ENCODE peak calls at places on chromosomes 4 and X, in ten cellular contexts. J is nephron progenitor cell, T is cardiac fibroblast, W is endothelial cell, U is astrocyte of the spinal cord, L is thoracic aorta, H is foreskin fibroblast, Y is stomach, M is fibroblast of lung, Z is Peyer's patch. R is an unnamed sample.

GRCh38 chr4:129999156-129999555 is 903.2 kb downstream of the C4orf33 start:
- DNase-seq in J (no peak), T (no peak), W (no peak), U (no peak), L (no peak), H (no peak), Y (no peak), M (no peak), Z (no peak), R (no peak)

GRCh38 chr4:177313263-177313662 is 3.6 kb downstream of the NEIL3 start:
- DNase-seq in J (no peak), T (no peak), W (no peak), U (no peak), L (no peak), H (peak; percentile 24), Y (no peak), M (peak; percentile 53), Z (no peak), R (no peak)

GRCh38 chr4:26152051-26152450 is 168.8 kb upstream of the RBPJ start:
- DNase-seq in J (no peak), T (peak; percentile 3), W (no peak), U (no peak), L (no peak), H (no peak), Y (no peak), M (no peak), Z (no peak), R (no peak)

GRCh38 chr4:4480685-4481393 is 61.0 kb downstream of the STX18 start:
- DNase-seq in J (no peak), T (peak; percentile 37), W (no peak), U (peak; percentile 56), L (no peak), H (peak; percentile 47), Y (no peak), M (peak; percentile 43), Z (no peak), R (no peak)

GRCh38 chr4:159146454-159146853 is 43.6 kb downstream of the RAPGEF2 start:
- DNase-seq in J (no peak), T (no peak), W (no peak), U (no peak), L (no peak), H (no peak), Y (no peak), M (no peak), Z (no peak), R (no peak)

GRCh38 chr4:12265554-12265953 is 836.9 kb upstream of the HS3ST1 start:
- DNase-seq in J (no peak), T (no peak), W (no peak), U (no peak), L (no peak), H (no peak), Y (no peak), M (no peak), Z (no peak), R (no peak)

GRCh38 chrX:154121961-154122360 is 22.1 kb upstream of the OPN1LW start:
- DNase-seq in J (no peak), T (no peak), W (no peak), U (no peak), L (no peak), H (no peak), Y (no peak), M (no peak), Z (no peak), R (no peak)

GRCh38 chr4:104519588-104519987 is 24.9 kb upstream of the CXXC4 start:
- DNase-seq in J (no peak), T (no peak), W (no peak), U (no peak), L (no peak), H (no peak), Y (no peak), M (no peak), Z (no peak), R (no peak)

GRCh38 chrX:18938710-18939109 is 45.2 kb downstream of the PHKA2 start:
- DNase-seq in J (no peak), T (no peak), W (no peak), U (peak; percentile 41), L (no peak), H (no peak), Y (no peak), M (peak; percentile 26), Z (no peak), R (no peak)

GRCh38 chr4:139299536-139299935 is 1.8 kb upstream of the NAA15 start:
- DNase-seq in J (no peak), T (no peak), W (no peak), U (no peak), L (no peak), H (no peak), Y (no peak), M (no peak), Z (no peak), R (no peak)

GRCh38 chr4:41160010-41160789 is 54.1 kb downstream of the APBB2 start:
- DNase-seq in J (no peak), T (peak; percentile 91), W (no peak), U (peak; percentile 90), L (no peak), H (peak; percentile 95), Y (no peak), M (peak; percentile 82), Z (no peak), R (no peak)

GRCh38 chr4:180028682-180029081 is 2214.5 kb upstream of the TENM3 start:
- DNase-seq in J (peak; percentile 67), T (no peak), W (peak; percentile 58), U (peak; percentile 26), L (no peak), H (no peak), Y (no peak), M (peak; percentile 61), Z (peak; percentile 22), R (no peak)

GRCh38 chr4:176187610-176188009 is 7.8 kb downstream of the SPATA4 start:
- DNase-seq in J (no peak), T (no peak), W (no peak), U (peak; percentile 20), L (no peak), H (no peak), Y (no peak), M (no peak), Z (no peak), R (no peak)

GRCh38 chrX:78103001-78103634 is 930 bp upstream of the PGK1 start:
- DNase-seq in J (no peak), T (no peak), W (no peak), U (no peak), L (no peak), H (no peak), Y (no peak), M (no peak), Z (no peak), R (no peak)

GRCh38 chr4:76545161-76545884 is 110.3 kb downstream of the SHROOM3 start:
- DNase-seq in J (peak; percentile 32), T (no peak), W (no peak), U (peak; percentile 73), L (no peak), H (no peak), Y (no peak), M (no peak), Z (no peak), R (no peak)

GRCh38 chr4:91914176-91914804 is 389.5 kb upstream of the GRID2 start:
- DNase-seq in J (no peak), T (no peak), W (no peak), U (no peak), L (no peak), H (no peak), Y (no peak), M (no peak), Z (no peak), R (no peak)

DNA sequence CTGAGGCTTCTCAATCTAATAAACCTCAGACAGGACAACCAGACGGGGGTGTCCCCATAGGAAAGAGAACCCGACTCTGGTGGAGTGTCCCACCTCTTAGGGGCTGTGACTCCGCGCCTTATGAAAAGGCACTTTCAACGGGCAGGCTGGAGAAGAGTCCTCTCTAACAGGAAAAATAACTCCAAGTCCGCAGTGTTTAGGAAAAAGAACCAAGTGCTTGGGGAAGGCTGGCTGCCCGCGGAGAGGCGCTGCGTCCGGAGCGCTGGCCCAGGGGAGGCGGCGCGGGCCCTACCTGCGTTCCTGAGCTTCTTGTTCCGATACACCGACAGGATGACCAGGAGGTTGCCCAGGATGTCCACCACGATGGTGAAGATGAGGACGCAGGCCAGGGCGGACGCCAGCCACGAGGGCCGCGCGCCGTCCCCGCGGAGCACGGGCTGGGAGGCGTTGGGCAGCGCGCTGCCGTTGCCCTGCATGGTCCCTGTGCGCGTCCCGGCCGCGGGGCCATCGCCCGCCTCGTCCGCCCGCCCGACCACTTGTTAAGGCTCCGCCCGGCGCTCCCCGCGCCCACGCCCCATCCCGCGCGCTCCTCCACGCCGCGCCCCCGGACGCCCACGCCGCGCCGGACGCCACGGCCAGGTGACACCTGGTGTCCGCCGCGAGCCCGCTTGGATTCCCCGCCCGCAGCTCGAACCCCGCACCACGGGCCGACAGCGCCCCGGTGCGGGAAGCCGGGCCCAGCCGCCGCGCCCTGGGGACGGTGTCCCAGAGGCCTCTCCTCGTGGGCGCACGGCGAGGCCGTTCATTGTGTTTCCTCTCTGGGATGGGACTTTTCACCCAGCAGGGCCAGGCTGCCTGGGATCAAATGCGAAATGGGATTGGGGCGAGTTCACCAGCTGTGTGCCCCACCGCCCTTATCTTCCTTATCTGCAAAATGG is at the start of gene MTNR1A:
- DNase-seq in J (peak; percentile 70), T (no peak), W (peak; percentile 34), U (peak; percentile 25), L (no peak), H (no peak), Y (no peak), M (peak; percentile 14), Z (no peak), R (no peak)
- TF ChIP-seq CTCF in J (peak; percentile 16), T (no peak), W (peak; percentile 28), U (peak; percentile 19), L (no peak), H (no peak), Y (no peak), M (no peak), Z (no peak), R (no peak)

GRCh38 chr4:62835579-62835978 is 1573.7 kb downstream of the TECRL start:
- DNase-seq in J (no peak), T (no peak), W (no peak), U (no peak), L (no peak), H (no peak), Y (no peak), M (no peak), Z (no peak), R (no peak)
- TF ChIP-seq CTCF in J (no peak), T (no peak), W (no peak), U (no peak), L (no peak), H (no peak), Y (no peak), M (no peak), Z (no peak), R (no peak)

GRCh38 chrX:39839371-39839770 is 258.4 kb downstream of the BCOR start:
- DNase-seq in J (no peak), T (no peak), W (no peak), U (no peak), L (no peak), H (no peak), Y (no peak), M (no peak), Z (no peak), R (no peak)
- TF ChIP-seq CTCF in J (no peak), T (no peak), W (no peak), U (no peak), L (no peak), H (no peak), Y (no peak), M (no peak), Z (no peak), R (no peak)

DNA sequence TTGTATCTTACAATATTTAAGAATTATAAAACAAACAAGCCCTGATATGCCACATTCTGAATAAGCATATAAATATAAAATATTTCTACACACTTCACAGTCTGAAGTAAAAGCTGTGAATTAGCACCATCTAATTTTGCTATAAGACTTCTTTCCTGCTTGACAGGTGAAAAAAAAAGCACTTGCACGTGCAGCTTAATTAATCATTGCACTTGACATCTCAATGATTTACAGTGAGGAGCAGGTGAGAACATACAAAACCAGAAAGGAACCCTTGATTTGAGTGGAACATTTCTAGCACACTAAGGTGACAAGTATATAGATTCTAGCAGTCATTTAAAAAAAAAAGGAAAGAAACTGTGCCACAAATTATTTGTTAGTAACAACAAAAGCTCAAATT is 47.9 kb downstream of the CHIC2 start:
- DNase-seq in J (no peak), T (no peak), W (no peak), U (no peak), L (no peak), H (no peak), Y (no peak), M (no peak), Z (no peak), R (no peak)
- TF ChIP-seq CTCF in J (no peak), T (no peak), W (no peak), U (no peak), L (no peak), H (no peak), Y (no peak), M (no peak), Z (no peak), R (no peak)